ENCODE peak calls at places on chromosomes 1 and 21, in seven cellular contexts. One of them, this sample, is unnamed.

GRCh38 chr1:194076646-194077045 is 890.2 kb upstream of the B3GALT2 start:
- DNase-seq in type B pancreatic cell: no peak
- DNase-seq in HFFc6: no peak
- DNase-seq in left lobe of liver: no peak
- DNase-seq in renal cortical epithelial cell: no peak
- DNase-seq in GM12892: no peak
- DNase-seq in uterus: no peak
- DNase-seq in this sample: no peak

GRCh38 chr1:229406798-229407197 is 27.1 kb downstream of the ACTA1 start:
- DNase-seq in renal cortical epithelial cell: no peak
- DNase-seq in uterus: no peak
- DNase-seq in left lobe of liver: no peak
- DNase-seq in type B pancreatic cell: no peak
- DNase-seq in GM12892: no peak
- DNase-seq in HFFc6: no peak
- DNase-seq in this sample: no peak

GRCh38 chr21:45262616-45263015 is 25.1 kb downstream of the POFUT2 start:
- DNase-seq in GM12892: no peak
- DNase-seq in uterus: no peak
- DNase-seq in left lobe of liver: peak
- DNase-seq in renal cortical epithelial cell: peak
- DNase-seq in HFFc6: no peak
- DNase-seq in type B pancreatic cell: no peak
- DNase-seq in this sample: peak

GRCh38 chr1:156115514-156116374 is 1.2 kb downstream of the LMNA start:
- DNase-seq in type B pancreatic cell: no peak
- DNase-seq in left lobe of liver: peak
- DNase-seq in uterus: peak
- DNase-seq in GM12892: no peak
- DNase-seq in renal cortical epithelial cell: peak
- DNase-seq in HFFc6: peak
- DNase-seq in this sample: no peak

GRCh38 chr1:213385201-213385600 is 334.2 kb downstream of the RPS6KC1 start:
- DNase-seq in renal cortical epithelial cell: no peak
- DNase-seq in type B pancreatic cell: no peak
- DNase-seq in GM12892: no peak
- DNase-seq in uterus: no peak
- DNase-seq in left lobe of liver: no peak
- DNase-seq in HFFc6: no peak
- DNase-seq in this sample: no peak

GRCh38 chr1:163168053-163168452 is 34.7 kb downstream of the RGS5 start:
- DNase-seq in type B pancreatic cell: no peak
- DNase-seq in uterus: no peak
- DNase-seq in left lobe of liver: no peak
- DNase-seq in renal cortical epithelial cell: peak
- DNase-seq in HFFc6: peak
- DNase-seq in GM12892: no peak
- DNase-seq in this sample: no peak

GRCh38 chr1:30816211-30817082 is 58.9 kb upstream of the LAPTM5 start:
- DNase-seq in renal cortical epithelial cell: peak
- DNase-seq in uterus: peak
- DNase-seq in type B pancreatic cell: peak
- DNase-seq in GM12892: no peak
- DNase-seq in HFFc6: peak
- DNase-seq in left lobe of liver: no peak
- DNase-seq in this sample: no peak

GRCh38 chr1:51948491-51948915 is 42.0 kb downstream of the RAB3B start:
- DNase-seq in uterus: no peak
- DNase-seq in renal cortical epithelial cell: no peak
- DNase-seq in type B pancreatic cell: no peak
- DNase-seq in left lobe of liver: no peak
- DNase-seq in HFFc6: no peak
- DNase-seq in GM12892: no peak
- DNase-seq in this sample: no peak

GRCh38 chr1:90122679-90123340 is 127.9 kb downstream of the ZNF326 start:
- DNase-seq in type B pancreatic cell: no peak
- DNase-seq in GM12892: no peak
- DNase-seq in uterus: no peak
- DNase-seq in renal cortical epithelial cell: no peak
- DNase-seq in HFFc6: no peak
- DNase-seq in left lobe of liver: peak
- DNase-seq in this sample: no peak

GRCh38 chr1:39387452-39387851 is 104.0 kb upstream of the BMP8A start:
- DNase-seq in HFFc6: peak
- DNase-seq in renal cortical epithelial cell: peak
- DNase-seq in type B pancreatic cell: no peak
- DNase-seq in left lobe of liver: no peak
- DNase-seq in GM12892: no peak
- DNase-seq in uterus: no peak
- DNase-seq in this sample: no peak

GRCh38 chr1:39204441-39205081 is at the start of gene MACF1:
- DNase-seq in renal cortical epithelial cell: peak
- DNase-seq in left lobe of liver: no peak
- DNase-seq in uterus: peak
- DNase-seq in HFFc6: peak
- DNase-seq in GM12892: no peak
- DNase-seq in type B pancreatic cell: no peak
- DNase-seq in this sample: no peak

GRCh38 chr1:47816325-47817071 is 180.7 kb downstream of the TRABD2B start:
- DNase-seq in renal cortical epithelial cell: no peak
- DNase-seq in left lobe of liver: no peak
- DNase-seq in uterus: no peak
- DNase-seq in HFFc6: no peak
- DNase-seq in type B pancreatic cell: no peak
- DNase-seq in GM12892: no peak
- DNase-seq in this sample: no peak

GRCh38 chr1:202010042-202011015 is at the start of gene ELF3:
- DNase-seq in HFFc6: no peak
- DNase-seq in GM12892: peak
- DNase-seq in renal cortical epithelial cell: peak
- DNase-seq in left lobe of liver: peak
- DNase-seq in type B pancreatic cell: no peak
- DNase-seq in uterus: no peak
- DNase-seq in this sample: no peak

GRCh38 chr21:17688912-17689874 is 76.5 kb upstream of the BTG3 start:
- DNase-seq in type B pancreatic cell: no peak
- DNase-seq in renal cortical epithelial cell: peak
- DNase-seq in GM12892: no peak
- DNase-seq in left lobe of liver: no peak
- DNase-seq in HFFc6: peak
- DNase-seq in uterus: peak
- DNase-seq in this sample: no peak

GRCh38 chr1:200837931-200838571 is 34.7 kb upstream of the GPR25 start:
- DNase-seq in type B pancreatic cell: no peak
- DNase-seq in HFFc6: peak
- DNase-seq in uterus: no peak
- DNase-seq in renal cortical epithelial cell: peak
- DNase-seq in GM12892: no peak
- DNase-seq in left lobe of liver: no peak
- DNase-seq in this sample: no peak

GRCh38 chr1:201531551-201532425 is 7.1 kb upstream of the NAV1 start:
- DNase-seq in uterus: no peak
- DNase-seq in HFFc6: no peak
- DNase-seq in left lobe of liver: no peak
- DNase-seq in type B pancreatic cell: no peak
- DNase-seq in GM12892: no peak
- DNase-seq in renal cortical epithelial cell: no peak
- DNase-seq in this sample: no peak

GRCh38 chr1:245512181-245512888 is 357.6 kb downstream of the KIF26B start:
- DNase-seq in HFFc6: peak
- DNase-seq in uterus: no peak
- DNase-seq in renal cortical epithelial cell: peak
- DNase-seq in GM12892: no peak
- DNase-seq in left lobe of liver: no peak
- DNase-seq in type B pancreatic cell: no peak
- DNase-seq in this sample: no peak

GRCh38 chr1:182909578-182909977 is 43.4 kb downstream of the SHCBP1L start:
- DNase-seq in type B pancreatic cell: no peak
- DNase-seq in renal cortical epithelial cell: no peak
- DNase-seq in uterus: no peak
- DNase-seq in left lobe of liver: no peak
- DNase-seq in GM12892: no peak
- DNase-seq in HFFc6: no peak
- DNase-seq in this sample: no peak

GRCh38 chr1:200558866-200559459 is 61.6 kb downstream of the KIF14 start:
- DNase-seq in type B pancreatic cell: no peak
- DNase-seq in left lobe of liver: no peak
- DNase-seq in uterus: no peak
- DNase-seq in GM12892: no peak
- DNase-seq in HFFc6: peak
- DNase-seq in renal cortical epithelial cell: peak
- DNase-seq in this sample: no peak

GRCh38 chr1:23908453-23909341 is 4.5 kb downstream of the CNR2 start:
- DNase-seq in GM12892: no peak
- DNase-seq in HFFc6: no peak
- DNase-seq in type B pancreatic cell: no peak
- DNase-seq in renal cortical epithelial cell: no peak
- DNase-seq in left lobe of liver: no peak
- DNase-seq in uterus: no peak
- DNase-seq in this sample: no peak

GRCh38 chr1:51878307-51878615 is 266 bp downstream of the NRDC start:
- DNase-seq in HFFc6: no peak
- DNase-seq in renal cortical epithelial cell: no peak
- DNase-seq in left lobe of liver: no peak
- DNase-seq in uterus: no peak
- DNase-seq in type B pancreatic cell: no peak
- DNase-seq in GM12892: peak
- DNase-seq in this sample: no peak

GRCh38 chr1:3688356-3688755 is 36.0 kb downstream of the TP73 start:
- DNase-seq in type B pancreatic cell: no peak
- DNase-seq in GM12892: peak
- DNase-seq in uterus: no peak
- DNase-seq in renal cortical epithelial cell: no peak
- DNase-seq in HFFc6: no peak
- DNase-seq in left lobe of liver: no peak
- DNase-seq in this sample: no peak

GRCh38 chr1:94971491-94971924 is 44.6 kb upstream of the CNN3 start:
- DNase-seq in left lobe of liver: no peak
- DNase-seq in renal cortical epithelial cell: peak
- DNase-seq in HFFc6: peak
- DNase-seq in type B pancreatic cell: no peak
- DNase-seq in GM12892: no peak
- DNase-seq in uterus: no peak
- DNase-seq in this sample: no peak